ENCODE peak calls at places on chromosomes 2 and 18, in four cellular contexts. I is IMR-90, Y is body of pancreas, N is suprapubic skin. Q is an unnamed sample. For H3K4me1, the result is how much of the 10 kb centered on the place peaks cover.

GRCh38 chr2:31246184-31246852 is 12.4 kb downstream of the EHD3 start:
- DNase-seq in I (peak), Y (no peak), N (no peak), Q (no peak)

GRCh38 chr2:223923976-223924375 is 21.2 kb downstream of the WDFY1 start:
- DNase-seq in I (no peak), Y (no peak), N (no peak), Q (no peak)

GRCh38 chr2:227822416-227823003 is 8.9 kb downstream of the CCL20 start:
- DNase-seq in I (no peak), Y (no peak), N (no peak), Q (no peak)

GRCh38 chr2:23620841-23621341 is 235.9 kb downstream of the KLHL29 start:
- DNase-seq in I (peak), Y (no peak), N (no peak), Q (peak)

GRCh38 chr18:55345103-55345950 is 242.7 kb downstream of the TCF4 start:
- DNase-seq in I (no peak), Y (no peak), N (no peak), Q (no peak)

GRCh38 chr2:23492941-23493340 is 108.0 kb downstream of the KLHL29 start:
- DNase-seq in I (no peak), Y (no peak), N (no peak), Q (no peak)

GRCh38 chr18:53305471-53305870 is 919.0 kb downstream of the MBD2 start:
- DNase-seq in I (no peak), Y (no peak), N (no peak), Q (no peak)

GRCh38 chr2:18404708-18405107 is 155.7 kb downstream of the RDH14 start:
- DNase-seq in I (no peak), Y (no peak), N (no peak), Q (no peak)

GRCh38 chr2:199932312-199932855 is 21.3 kb downstream of the C2orf69 start:
- DNase-seq in I (no peak), Y (no peak), N (no peak), Q (no peak)

GRCh38 chr2:150165988-150166965 is 321.2 kb downstream of the RND3 start:
- DNase-seq in I (no peak), Y (peak), N (no peak), Q (no peak)

DNA sequence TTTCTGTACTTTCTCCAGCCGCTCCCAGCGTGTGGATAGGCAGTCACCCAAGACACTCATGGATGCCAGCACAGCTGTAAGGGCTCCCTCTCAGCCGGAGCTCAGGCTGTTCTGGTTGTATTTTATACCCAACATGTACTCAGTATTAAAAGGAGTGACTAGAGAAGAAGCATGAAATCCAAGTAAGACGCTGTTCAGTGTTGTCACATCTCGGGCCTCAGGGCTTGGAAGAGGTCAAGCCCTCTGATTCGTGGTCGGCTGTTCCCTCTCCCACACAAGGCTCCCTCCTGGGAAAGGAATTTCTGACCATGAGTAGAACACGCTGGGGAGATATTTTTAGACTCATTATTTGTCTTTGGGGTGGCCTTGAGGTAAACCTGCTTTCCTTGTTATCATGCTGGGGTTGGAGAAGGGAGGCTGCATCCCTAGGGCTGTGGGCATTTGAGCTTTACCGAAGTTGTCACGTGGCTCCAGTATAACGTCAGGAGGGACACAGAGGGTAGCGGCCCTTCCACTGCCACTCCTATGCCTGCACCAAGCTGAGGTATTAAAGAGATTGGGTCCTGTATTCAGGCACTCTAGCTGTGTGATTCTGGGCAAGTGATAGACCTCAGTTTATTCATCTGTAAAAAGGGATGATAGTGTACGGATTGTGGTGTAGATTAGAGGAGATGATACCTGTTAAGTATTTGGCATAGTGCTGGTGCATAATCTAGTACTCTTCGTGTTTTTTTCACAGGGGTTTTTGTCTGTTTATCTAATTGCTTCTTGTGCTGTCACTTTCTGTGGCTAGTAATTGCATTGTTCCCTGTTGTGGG is 34.1 kb downstream of the HK2 start:
- DNase-seq in I (peak), Y (peak), N (no peak), Q (peak)
- H3K4me1 ChIP-seq in I (under half), Y (under half), N (under half), Q (half or more)

GRCh38 chr2:240993446-240994160 is 4.8 kb upstream of the SNED1 start:
- DNase-seq in I (no peak), Y (no peak), N (peak), Q (no peak)
- H3K4me1 ChIP-seq in I (under half), Y (half or more), N (half or more), Q (half or more)

GRCh38 chr18:75268206-75268605 is 57.6 kb downstream of the TSHZ1 start:
- DNase-seq in I (no peak), Y (no peak), N (no peak), Q (no peak)

GRCh38 chr18:75267643-75268184 is 57.1 kb downstream of the TSHZ1 start:
- DNase-seq in I (no peak), Y (no peak), N (no peak), Q (no peak)

GRCh38 chr18:75265872-75266271 is 55.3 kb downstream of the TSHZ1 start:
- DNase-seq in I (no peak), Y (no peak), N (no peak), Q (no peak)

GRCh38 chr18:75269696-75270095 is 59.1 kb downstream of the TSHZ1 start:
- DNase-seq in I (no peak), Y (no peak), N (no peak), Q (no peak)

DNA sequence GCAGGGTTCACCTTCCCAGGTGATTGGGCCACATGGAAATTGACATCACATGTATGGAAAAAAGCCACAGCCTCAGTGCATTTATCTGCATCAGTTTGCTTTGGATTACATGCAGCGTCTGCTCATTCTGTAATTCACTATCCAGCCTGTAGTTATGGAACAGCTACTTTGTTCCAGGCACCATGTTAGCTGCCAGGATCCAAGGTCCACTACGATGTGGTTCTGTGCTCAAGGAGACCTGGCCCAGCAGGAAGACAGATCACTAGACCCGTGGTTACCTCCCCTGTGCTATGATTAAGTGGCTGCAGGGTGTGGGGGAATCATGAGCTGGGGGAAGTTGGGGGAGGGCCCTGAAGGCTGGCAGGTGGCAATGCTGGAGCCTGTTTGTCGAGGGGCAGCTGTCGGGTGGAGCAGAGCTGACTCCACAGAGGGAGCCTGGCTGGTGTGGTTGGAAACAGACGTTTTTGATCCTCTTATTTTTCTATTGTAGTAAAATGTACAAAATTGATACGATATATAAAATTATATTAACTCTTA is 58.6 kb downstream of the TSHZ1 start:
- DNase-seq in I (no peak), Y (no peak), N (no peak), Q (no peak)
- H3K4me1 ChIP-seq in I (under half), Y (under half), N (under half), Q (under half)

GRCh38 chr18:74918276-74918675 is 290.7 kb downstream of the PTGR3 start:
- DNase-seq in I (peak), Y (no peak), N (no peak), Q (no peak)

GRCh38 chr18:74916773-74917393 is 292.1 kb downstream of the PTGR3 start:
- DNase-seq in I (no peak), Y (no peak), N (no peak), Q (no peak)

GRCh38 chr18:74921057-74921820 is 287.7 kb downstream of the PTGR3 start:
- DNase-seq in I (no peak), Y (no peak), N (no peak), Q (no peak)
- H3K4me1 ChIP-seq in I (under half), Y (under half), N (under half), Q (under half)

GRCh38 chr2:119428488-119429224 is 3.0 kb upstream of the TMEM37 start:
- DNase-seq in I (no peak), Y (no peak), N (no peak), Q (no peak)
- H3K4me1 ChIP-seq in I (under half), Y (half or more), N (half or more), Q (half or more)

GRCh38 chr2:135825131-135825854 is 11.7 kb downstream of the LCT start:
- DNase-seq in I (no peak), Y (no peak), N (no peak), Q (no peak)
- H3K4me1 ChIP-seq in I (under half), Y (under half), N (under half), Q (under half)

DNA sequence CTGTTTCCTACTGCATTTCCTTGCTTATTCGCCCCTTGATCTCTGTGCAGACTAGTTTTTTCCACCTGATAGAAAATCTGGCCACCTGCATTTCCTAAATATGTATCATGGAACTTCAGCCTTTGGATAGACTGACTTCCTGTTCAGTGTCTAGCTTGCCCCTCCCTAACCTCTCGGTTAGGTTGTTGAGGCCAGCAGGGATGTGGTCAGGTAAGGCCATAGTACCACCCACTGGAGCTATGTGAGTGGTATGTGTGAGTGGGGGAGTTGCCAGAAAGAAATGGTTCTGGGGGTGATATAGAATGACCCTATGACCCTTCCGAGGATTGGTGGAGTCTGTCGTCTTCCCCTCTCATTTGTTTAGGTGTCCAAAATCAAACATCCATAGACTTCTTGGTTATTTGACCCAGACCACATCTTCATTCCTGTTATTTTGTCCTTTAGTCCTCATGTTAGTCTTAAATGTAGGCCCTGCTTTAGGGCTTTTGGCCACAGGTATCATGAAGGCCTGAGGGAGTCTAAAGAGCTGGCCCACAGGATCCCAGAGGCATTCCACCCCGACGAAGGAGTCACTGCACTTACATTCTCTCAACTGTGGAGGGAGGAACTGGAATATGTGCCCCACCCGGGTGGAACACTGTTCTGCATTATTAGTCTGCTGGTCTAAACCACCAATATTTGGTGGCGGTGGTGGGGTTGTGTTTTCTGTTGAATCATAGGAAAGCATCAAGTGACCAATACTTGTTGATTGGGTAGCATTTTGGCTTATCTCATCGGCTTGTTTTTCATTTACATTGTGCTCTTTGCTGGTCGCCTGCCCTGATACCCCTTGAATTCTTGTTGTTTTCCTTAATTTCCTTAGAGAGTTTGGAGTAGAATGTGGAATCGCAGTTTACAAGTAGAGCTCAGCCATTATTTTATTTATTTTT is 21.9 kb downstream of the CAB39 start:
- DNase-seq in I (no peak), Y (no peak), N (no peak), Q (no peak)
- H3K4me1 ChIP-seq in I (under half), Y (half or more), N (under half), Q (half or more)

Q was measured in upper lobe of right lung.